ENCODE peak calls at places on chromosomes 13 and 19, in four cellular contexts. K is brain microvascular endothelial cell, O is lung, P is M059J. Z is an unnamed sample.
A peak's percentile ranks its signal among the peaks of the same experiment; 100 is the strongest.

GRCh38 chr19:49151339-49152217 is 3.6 kb downstream of the HRC start:
- DNase-seq in O (peak; percentile 87), K (no peak), P (peak; percentile 62), Z (no peak)

GRCh38 chr19:32675720-32676185 is at the start of gene RGS9BP:
- DNase-seq in P (peak; percentile 74), O (peak; percentile 79), K (peak; percentile 39), Z (no peak)

GRCh38 chr19:31674503-31675186 is 325.4 kb upstream of the TSHZ3 start:
- DNase-seq in P (peak; percentile 34), O (no peak), K (peak; percentile 66), Z (no peak)

GRCh38 chr19:6873708-6874431 is 13.5 kb upstream of the ADGRE1 start:
- DNase-seq in K (no peak), P (no peak), O (no peak), Z (no peak)

GRCh38 chr19:37691881-37692504 is 27.6 kb downstream of the ZNF607 start:
- DNase-seq in P (no peak), O (peak; percentile 69), K (peak; percentile 83), Z (peak; percentile 45)

GRCh38 chr13:23856008-23856750 is 33.0 kb downstream of the MIPEP start:
- DNase-seq in K (no peak), O (no peak), P (no peak), Z (no peak)

GRCh38 chr13:79775830-79776229 is 294.9 kb downstream of the NDFIP2 start:
- DNase-seq in K (peak; percentile 77), O (peak; percentile 44), P (peak; percentile 67), Z (peak; percentile 3)

GRCh38 chr19:16778796-16779411 is 50.3 kb upstream of the SIN3B start:
- DNase-seq in P (peak; percentile 71), O (peak; percentile 44), K (peak; percentile 67), Z (peak; percentile 35)

GRCh38 chr19:56477429-56478338 is 539 bp upstream of the ZNF667 start:
- DNase-seq in P (peak; percentile 94), K (peak; percentile 90), O (peak; percentile 81), Z (peak; percentile 96)

GRCh38 chr13:62113145-62113544 is 697.5 kb upstream of the PCDH20 start:
- DNase-seq in K (no peak), P (no peak), O (no peak), Z (no peak)

GRCh38 chr13:111623170-111623569 is 302.7 kb downstream of the TEX29 start:
- DNase-seq in O (no peak), P (no peak), K (no peak), Z (no peak)

GRCh38 chr13:110037925-110038573 is 251.7 kb upstream of the IRS2 start:
- DNase-seq in K (no peak), O (no peak), P (no peak), Z (no peak)

GRCh38 chr19:28051047-28051446 is 1161.9 kb downstream of the UQCRFS1 start:
- DNase-seq in P (no peak), O (no peak), K (no peak), Z (no peak)

GRCh38 chr13:105342421-105342820 is 1193.0 kb downstream of the EFNB2 start:
- DNase-seq in O (no peak), P (no peak), K (peak; percentile 56), Z (no peak)

GRCh38 chr13:81058916-81059290 is 718.0 kb upstream of the SPRY2 start:
- DNase-seq in P (no peak), K (no peak), O (no peak), Z (no peak)

GRCh38 chr13:83190020-83190419 is 692.3 kb downstream of the SLITRK1 start:
- DNase-seq in O (no peak), P (no peak), K (no peak), Z (no peak)

GRCh38 chr13:78759704-78760103 is 100.7 kb upstream of the OBI1 start:
- DNase-seq in O (no peak), P (peak; percentile 1), K (no peak), Z (no peak)

GRCh38 chr13:28031220-28031903 is 42.9 kb upstream of the URAD start:
- DNase-seq in K (no peak), P (no peak), O (peak; percentile 33), Z (peak; percentile 17)

GRCh38 chr13:49540552-49540951 is 44.8 kb downstream of the PHF11 start:
- DNase-seq in P (peak; percentile 28), O (no peak), K (no peak), Z (no peak)

GRCh38 chr13:73248154-73248553 is 189.3 kb downstream of the KLF5 start:
- DNase-seq in O (no peak), K (no peak), P (no peak), Z (no peak)

GRCh38 chr13:35889560-35889959 is 241.6 kb downstream of the DCLK1 start:
- DNase-seq in O (no peak), P (no peak), K (no peak), Z (no peak)

GRCh38 chr19:583968-584239 is 5.8 kb upstream of the HCN2 start:
- DNase-seq in P (no peak), K (no peak), O (no peak), Z (no peak)

GRCh38 chr13:95154441-95154886 is 146.8 kb downstream of the ABCC4 start:
- DNase-seq in P (peak; percentile 54), O (no peak), K (peak; percentile 2), Z (no peak)

GRCh38 chr13:96994030-96994848 is at the start of gene OXGR1:
- DNase-seq in P (no peak), K (no peak), O (no peak), Z (no peak)

GRCh38 chr19:51509823-51510660 is 8.4 kb upstream of the SIGLEC12 start:
- DNase-seq in O (no peak), P (no peak), K (no peak), Z (no peak)

GRCh38 chr13:20709782-20710181 is 6.3 kb downstream of the IL17D start:
- DNase-seq in K (no peak), O (no peak), P (no peak), Z (no peak)

GRCh38 chr13:42762251-42762650 is 19.1 kb upstream of the FAM216B start:
- DNase-seq in P (peak; percentile 47), O (no peak), K (peak; percentile 52), Z (no peak)

GRCh38 chr19:51055866-51056265 is 9.0 kb downstream of the KLK13 start:
- DNase-seq in K (no peak), O (no peak), P (no peak), Z (no peak)

GRCh38 chr19:20787766-20788165 is 11.7 kb downstream of the ZNF66 start:
- DNase-seq in O (no peak), K (no peak), P (no peak), Z (no peak)

GRCh38 chr13:111654531-111654930 is 334.1 kb downstream of the TEX29 start:
- DNase-seq in P (no peak), K (no peak), O (no peak), Z (no peak)

GRCh38 chr19:31258211-31259052 is 90.8 kb downstream of the TSHZ3 start:
- DNase-seq in P (no peak), K (no peak), O (no peak), Z (no peak)

GRCh38 chr19:17555929-17556813 is 722 bp downstream of the COLGALT1 start:
- DNase-seq in P (peak; percentile 68), K (peak; percentile 25), O (peak; percentile 69), Z (no peak)

GRCh38 chr13:104414771-104415170 is 1348.6 kb upstream of the SLC10A2 start:
- DNase-seq in K (no peak), P (peak; percentile 35), O (no peak), Z (no peak)

GRCh38 chr13:73340069-73340468 is 281.3 kb downstream of the KLF5 start:
- DNase-seq in P (peak; percentile 40), O (no peak), K (no peak), Z (no peak)